ENCODE peak calls at places on chromosomes 5 and 9, in five cellular contexts. One of them, this sample, is unnamed.

GRCh38 chr5:33369470-33370134 is 71.2 kb upstream of the TARS1 start:
- DNase-seq in NCI-H2081: no peak
- DNase-seq in COR-L47: no peak
- DNase-seq in posterior cingulate gyrus: no peak
- DNase-seq in SW 1271: no peak
- DNase-seq in this sample: no peak

GRCh38 chr9:85268024-85268610 is 473.6 kb downstream of the AGTPBP1 start:
- DNase-seq in NCI-H2081: no peak
- DNase-seq in COR-L47: no peak
- DNase-seq in posterior cingulate gyrus: no peak
- DNase-seq in SW 1271: no peak
- DNase-seq in this sample: no peak

GRCh38 chr5:104049752-104050151 is 487.2 kb upstream of the NUDT12 start:
- DNase-seq in NCI-H2081: no peak
- DNase-seq in COR-L47: no peak
- DNase-seq in posterior cingulate gyrus: no peak
- DNase-seq in SW 1271: no peak
- DNase-seq in this sample: no peak

GRCh38 chr5:170105643-170106611 is at the start of gene FOXI1:
- DNase-seq in NCI-H2081: no peak
- DNase-seq in COR-L47: peak; percentile 88
- DNase-seq in posterior cingulate gyrus: no peak
- DNase-seq in SW 1271: no peak
- DNase-seq in this sample: no peak

GRCh38 chr9:123395276-123396006 is 39.4 kb downstream of the CRB2 start:
- DNase-seq in NCI-H2081: peak; percentile 75
- DNase-seq in COR-L47: peak; percentile 75
- DNase-seq in posterior cingulate gyrus: no peak
- DNase-seq in SW 1271: no peak
- DNase-seq in this sample: no peak

GRCh38 chr5:10331341-10331796 is 22.1 kb upstream of the MARCHF6 start:
- DNase-seq in NCI-H2081: peak; percentile 100
- DNase-seq in COR-L47: peak; percentile 90
- DNase-seq in posterior cingulate gyrus: no peak
- DNase-seq in SW 1271: no peak
- DNase-seq in this sample: no peak

GRCh38 chr5:150108711-150109605 is 22.6 kb upstream of the CSF1R start:
- DNase-seq in NCI-H2081: no peak
- DNase-seq in COR-L47: no peak
- DNase-seq in posterior cingulate gyrus: no peak
- DNase-seq in SW 1271: no peak
- DNase-seq in this sample: no peak

GRCh38 chr9:21597284-21597683 is 115.2 kb upstream of the IFNE start:
- DNase-seq in NCI-H2081: no peak
- DNase-seq in COR-L47: no peak
- DNase-seq in posterior cingulate gyrus: no peak
- DNase-seq in SW 1271: no peak
- DNase-seq in this sample: no peak